ENCODE peak calls at places on chromosomes 6 and 20, in eight cellular contexts. One of them, this sample, is unnamed.

GRCh38 chr20:51985013-51985415 is 182.7 kb upstream of the SALL4 start:
- DNase-seq in MM.1S: no peak
- DNase-seq in ovary: no peak
- DNase-seq in Calu3: peak
- DNase-seq in RWPE1: peak
- DNase-seq in heart right ventricle: no peak
- DNase-seq in cardiac fibroblast: peak
- DNase-seq in uterus: no peak
- DNase-seq in this sample: peak

GRCh38 chr20:38167466-38167850 is 2.4 kb upstream of the TGM2 start:
- DNase-seq in cardiac fibroblast: no peak
- DNase-seq in RWPE1: no peak
- DNase-seq in MM.1S: no peak
- DNase-seq in ovary: no peak
- DNase-seq in Calu3: no peak
- DNase-seq in uterus: no peak
- DNase-seq in heart right ventricle: no peak
- DNase-seq in this sample: no peak

GRCh38 chr6:104431096-104431495 is 428.6 kb downstream of the HACE1 start:
- DNase-seq in cardiac fibroblast: no peak
- DNase-seq in ovary: no peak
- DNase-seq in RWPE1: no peak
- DNase-seq in Calu3: no peak
- DNase-seq in uterus: no peak
- DNase-seq in MM.1S: no peak
- DNase-seq in heart right ventricle: no peak
- DNase-seq in this sample: no peak

GRCh38 chr6:56766806-56767178 is 124.1 kb upstream of the DST start:
- DNase-seq in RWPE1: peak
- DNase-seq in heart right ventricle: no peak
- DNase-seq in MM.1S: peak
- DNase-seq in ovary: no peak
- DNase-seq in uterus: no peak
- DNase-seq in cardiac fibroblast: peak
- DNase-seq in Calu3: no peak
- DNase-seq in this sample: peak

GRCh38 chr6:98044791-98045190 is 761.8 kb upstream of the MMS22L start:
- DNase-seq in Calu3: no peak
- DNase-seq in RWPE1: no peak
- DNase-seq in uterus: no peak
- DNase-seq in heart right ventricle: no peak
- DNase-seq in MM.1S: no peak
- DNase-seq in cardiac fibroblast: no peak
- DNase-seq in ovary: no peak
- DNase-seq in this sample: no peak

GRCh38 chr20:2805682-2806350 is 5.4 kb upstream of the CPXM1 start:
- DNase-seq in ovary: no peak
- DNase-seq in MM.1S: no peak
- DNase-seq in Calu3: no peak
- DNase-seq in heart right ventricle: no peak
- DNase-seq in uterus: no peak
- DNase-seq in RWPE1: no peak
- DNase-seq in cardiac fibroblast: no peak
- DNase-seq in this sample: no peak

GRCh38 chr6:139753198-139753861 is 378.9 kb upstream of the CITED2 start:
- DNase-seq in ovary: no peak
- DNase-seq in uterus: no peak
- DNase-seq in cardiac fibroblast: peak
- DNase-seq in heart right ventricle: no peak
- DNase-seq in MM.1S: no peak
- DNase-seq in RWPE1: no peak
- DNase-seq in Calu3: no peak
- DNase-seq in this sample: peak

GRCh38 chr6:30855429-30856069 is 28.8 kb upstream of the DDR1 start:
- DNase-seq in uterus: no peak
- DNase-seq in Calu3: no peak
- DNase-seq in heart right ventricle: no peak
- DNase-seq in ovary: no peak
- DNase-seq in cardiac fibroblast: no peak
- DNase-seq in RWPE1: no peak
- DNase-seq in MM.1S: no peak
- DNase-seq in this sample: no peak

GRCh38 chr6:164505425-164505824 is 804.0 kb downstream of the C6orf118 start:
- DNase-seq in ovary: no peak
- DNase-seq in MM.1S: no peak
- DNase-seq in cardiac fibroblast: no peak
- DNase-seq in Calu3: no peak
- DNase-seq in heart right ventricle: no peak
- DNase-seq in RWPE1: no peak
- DNase-seq in uterus: no peak
- DNase-seq in this sample: no peak

GRCh38 chr6:170393807-170394399 is 87.3 kb downstream of the FAM120B start:
- DNase-seq in RWPE1: no peak
- DNase-seq in MM.1S: no peak
- DNase-seq in Calu3: no peak
- DNase-seq in cardiac fibroblast: no peak
- DNase-seq in ovary: no peak
- DNase-seq in heart right ventricle: no peak
- DNase-seq in uterus: no peak
- DNase-seq in this sample: no peak

GRCh38 chr6:8277769-8278168 is 157.6 kb downstream of the SLC35B3 start:
- DNase-seq in RWPE1: no peak
- DNase-seq in cardiac fibroblast: no peak
- DNase-seq in Calu3: no peak
- DNase-seq in MM.1S: no peak
- DNase-seq in uterus: no peak
- DNase-seq in ovary: no peak
- DNase-seq in heart right ventricle: no peak
- DNase-seq in this sample: no peak

GRCh38 chr6:131172237-131172636 is 37.0 kb downstream of the AKAP7 start:
- DNase-seq in heart right ventricle: no peak
- DNase-seq in Calu3: peak
- DNase-seq in uterus: no peak
- DNase-seq in RWPE1: no peak
- DNase-seq in ovary: no peak
- DNase-seq in cardiac fibroblast: no peak
- DNase-seq in MM.1S: no peak
- DNase-seq in this sample: peak

GRCh38 chr6:166237611-166238010 is 70.0 kb upstream of the TBXT start:
- DNase-seq in RWPE1: no peak
- DNase-seq in cardiac fibroblast: no peak
- DNase-seq in ovary: no peak
- DNase-seq in heart right ventricle: no peak
- DNase-seq in uterus: no peak
- DNase-seq in Calu3: no peak
- DNase-seq in MM.1S: no peak
- DNase-seq in this sample: peak

GRCh38 chr20:38338849-38339520 is 7.3 kb upstream of the LBP start:
- DNase-seq in uterus: no peak
- DNase-seq in Calu3: peak
- DNase-seq in RWPE1: peak
- DNase-seq in ovary: no peak
- DNase-seq in MM.1S: no peak
- DNase-seq in heart right ventricle: no peak
- DNase-seq in cardiac fibroblast: peak
- DNase-seq in this sample: peak

GRCh38 chr6:19608546-19608945 is 228.6 kb upstream of the ID4 start:
- DNase-seq in MM.1S: no peak
- DNase-seq in heart right ventricle: no peak
- DNase-seq in RWPE1: no peak
- DNase-seq in Calu3: no peak
- DNase-seq in ovary: no peak
- DNase-seq in cardiac fibroblast: no peak
- DNase-seq in uterus: no peak
- DNase-seq in this sample: no peak

GRCh38 chr6:19610260-19610659 is 226.9 kb upstream of the ID4 start:
- DNase-seq in uterus: no peak
- DNase-seq in Calu3: no peak
- DNase-seq in MM.1S: no peak
- DNase-seq in RWPE1: no peak
- DNase-seq in ovary: no peak
- DNase-seq in cardiac fibroblast: no peak
- DNase-seq in heart right ventricle: no peak
- DNase-seq in this sample: no peak

GRCh38 chr6:19616022-19616421 is 221.1 kb upstream of the ID4 start:
- DNase-seq in ovary: no peak
- DNase-seq in heart right ventricle: no peak
- DNase-seq in MM.1S: no peak
- DNase-seq in uterus: no peak
- DNase-seq in RWPE1: no peak
- DNase-seq in cardiac fibroblast: no peak
- DNase-seq in Calu3: no peak
- DNase-seq in this sample: no peak

DNA sequence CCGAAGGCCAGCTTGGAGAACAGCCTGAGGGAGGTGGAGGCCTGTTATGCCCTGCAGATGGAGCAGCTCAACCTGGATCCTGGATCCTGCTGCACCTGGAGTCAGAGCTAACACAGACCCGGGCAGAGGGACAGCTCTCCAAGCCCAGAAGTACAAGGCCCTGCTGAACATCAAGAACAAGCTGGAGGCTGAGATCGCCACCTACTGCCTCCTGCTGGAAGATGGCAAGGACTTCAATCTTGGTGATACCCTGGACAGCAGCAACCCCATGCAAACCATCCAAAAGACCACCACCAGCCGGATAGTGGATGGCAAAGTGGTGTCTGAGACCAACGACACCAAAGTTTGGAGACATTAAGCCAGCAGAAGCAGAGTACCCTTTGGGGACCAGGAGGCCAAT is 223.5 kb upstream of the ID4 start:
- DNase-seq in RWPE1: no peak
- DNase-seq in Calu3: no peak
- DNase-seq in heart right ventricle: no peak
- DNase-seq in MM.1S: no peak
- DNase-seq in ovary: no peak
- DNase-seq in uterus: no peak
- DNase-seq in cardiac fibroblast: no peak
- DNase-seq in this sample: no peak
- TF ChIP-seq CTCF in RWPE1: no peak
- TF ChIP-seq CTCF in Calu3: no peak
- TF ChIP-seq CTCF in heart right ventricle: no peak
- TF ChIP-seq CTCF in MM.1S: no peak
- TF ChIP-seq CTCF in ovary: no peak
- TF ChIP-seq CTCF in uterus: no peak
- TF ChIP-seq CTCF in cardiac fibroblast: no peak
- TF ChIP-seq CTCF in this sample: no peak

GRCh38 chr20:32534661-32535240 is 50.4 kb downstream of the NOL4L start:
- DNase-seq in cardiac fibroblast: no peak
- DNase-seq in Calu3: no peak
- DNase-seq in ovary: no peak
- DNase-seq in uterus: no peak
- DNase-seq in RWPE1: no peak
- DNase-seq in heart right ventricle: no peak
- DNase-seq in MM.1S: no peak
- DNase-seq in this sample: no peak

GRCh38 chr20:32535316-32535952 is 49.7 kb downstream of the NOL4L start:
- DNase-seq in cardiac fibroblast: no peak
- DNase-seq in heart right ventricle: no peak
- DNase-seq in MM.1S: no peak
- DNase-seq in uterus: no peak
- DNase-seq in Calu3: no peak
- DNase-seq in ovary: no peak
- DNase-seq in RWPE1: no peak
- DNase-seq in this sample: no peak

GRCh38 chr20:32528905-32529670 is 56.0 kb downstream of the NOL4L start:
- DNase-seq in uterus: no peak
- DNase-seq in RWPE1: no peak
- DNase-seq in Calu3: no peak
- DNase-seq in ovary: no peak
- DNase-seq in MM.1S: no peak
- DNase-seq in heart right ventricle: no peak
- DNase-seq in cardiac fibroblast: no peak
- DNase-seq in this sample: no peak

GRCh38 chr20:32528291-32528891 is 56.7 kb downstream of the NOL4L start:
- DNase-seq in RWPE1: no peak
- DNase-seq in cardiac fibroblast: no peak
- DNase-seq in Calu3: no peak
- DNase-seq in ovary: no peak
- DNase-seq in heart right ventricle: peak
- DNase-seq in uterus: no peak
- DNase-seq in MM.1S: no peak
- DNase-seq in this sample: no peak

GRCh38 chr20:32532246-32532645 is 52.9 kb downstream of the NOL4L start:
- DNase-seq in uterus: no peak
- DNase-seq in Calu3: no peak
- DNase-seq in RWPE1: no peak
- DNase-seq in MM.1S: no peak
- DNase-seq in ovary: no peak
- DNase-seq in cardiac fibroblast: no peak
- DNase-seq in heart right ventricle: no peak
- DNase-seq in this sample: no peak
- TF ChIP-seq CTCF in uterus: no peak
- TF ChIP-seq CTCF in Calu3: no peak
- TF ChIP-seq CTCF in RWPE1: no peak
- TF ChIP-seq CTCF in MM.1S: no peak
- TF ChIP-seq CTCF in ovary: no peak
- TF ChIP-seq CTCF in cardiac fibroblast: no peak
- TF ChIP-seq CTCF in heart right ventricle: no peak
- TF ChIP-seq CTCF in this sample: no peak

GRCh38 chr6:111478749-111479148 is 4.3 kb downstream of the REV3L start:
- DNase-seq in ovary: no peak
- DNase-seq in Calu3: no peak
- DNase-seq in uterus: no peak
- DNase-seq in cardiac fibroblast: peak
- DNase-seq in heart right ventricle: no peak
- DNase-seq in RWPE1: peak
- DNase-seq in MM.1S: peak
- DNase-seq in this sample: peak
- TF ChIP-seq CTCF in ovary: no peak
- TF ChIP-seq CTCF in Calu3: no peak
- TF ChIP-seq CTCF in uterus: peak
- TF ChIP-seq CTCF in cardiac fibroblast: peak
- TF ChIP-seq CTCF in heart right ventricle: no peak
- TF ChIP-seq CTCF in RWPE1: peak
- TF ChIP-seq CTCF in MM.1S: peak
- TF ChIP-seq CTCF in this sample: peak

DNA sequence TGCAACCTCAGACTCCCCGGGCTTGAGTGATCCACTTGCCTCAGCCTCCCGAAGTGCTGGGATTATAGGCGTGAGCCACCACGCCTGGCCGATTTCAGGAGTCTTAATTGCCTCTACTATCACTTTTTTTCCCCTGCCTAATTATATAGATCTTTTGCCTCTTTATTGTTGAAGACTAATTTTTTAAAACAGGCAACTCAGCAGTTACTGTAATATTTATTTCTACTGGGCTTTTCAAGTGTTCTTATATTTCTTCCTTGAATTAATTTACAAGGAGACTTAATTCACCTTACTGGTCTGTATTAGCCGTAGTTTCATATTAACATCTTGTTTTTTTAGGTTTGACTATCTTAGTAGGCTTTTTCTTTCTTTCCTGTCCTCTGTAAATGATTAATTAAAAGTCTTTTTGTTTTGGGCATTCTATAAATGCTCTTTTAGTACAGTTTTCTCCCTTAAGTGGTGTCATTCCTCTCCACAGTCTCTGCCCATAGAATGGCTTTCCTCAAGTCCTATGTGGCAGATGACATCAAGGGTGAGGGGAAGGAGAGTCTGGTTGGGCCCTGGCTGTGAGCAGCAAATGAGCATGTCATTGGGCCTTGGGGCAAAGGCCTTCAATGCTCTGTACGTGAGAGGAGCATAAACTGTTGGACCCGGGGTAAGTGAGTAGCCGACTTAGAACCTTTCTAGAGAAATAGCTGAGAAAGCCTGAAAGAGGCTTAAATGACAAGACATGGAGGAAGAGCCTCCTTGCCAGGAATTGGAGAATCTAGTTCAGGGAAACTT is 36.0 kb downstream of the ANKS1A start:
- DNase-seq in ovary: no peak
- DNase-seq in Calu3: no peak
- DNase-seq in cardiac fibroblast: no peak
- DNase-seq in MM.1S: no peak
- DNase-seq in heart right ventricle: no peak
- DNase-seq in RWPE1: no peak
- DNase-seq in uterus: no peak
- DNase-seq in this sample: no peak
- TF ChIP-seq CTCF in ovary: no peak
- TF ChIP-seq CTCF in Calu3: no peak
- TF ChIP-seq CTCF in cardiac fibroblast: no peak
- TF ChIP-seq CTCF in MM.1S: no peak
- TF ChIP-seq CTCF in heart right ventricle: no peak
- TF ChIP-seq CTCF in RWPE1: no peak
- TF ChIP-seq CTCF in uterus: no peak
- TF ChIP-seq CTCF in this sample: no peak

This sample was measured in HFFc6.